ENCODE peak calls at places on chromosomes 1 and 21, in ten cellular contexts. Q is MM.1S; E is fibroblast of the aortic adventitia; R is small intestine; M is GM23248; T is SJSA1; W is CD8-positive, alpha-beta T cell; G is right cardiac atrium; J is astrocyte; I is skeletal muscle cell. Z is an unnamed sample.

GRCh38 chr1:68207129-68207689 is 25.1 kb downstream of the WLS start:
- DNase-seq in W (no peak), E (peak; percentile 75), J (peak; percentile 73), M (peak; percentile 68), R (no peak), Q (no peak), I (peak; percentile 38), T (no peak), G (no peak), Z (no peak)

GRCh38 chr1:159953866-159954515 is at the start of gene SLAMF9:
- DNase-seq in E (peak; percentile 43), W (no peak), M (peak; percentile 83), G (no peak), R (no peak), J (peak; percentile 47), Q (no peak), T (no peak), I (peak; percentile 16), Z (no peak)

GRCh38 chr1:110212165-110213142 is 2.3 kb downstream of the KCNC4 start:
- DNase-seq in E (peak; percentile 29), T (no peak), J (no peak), Q (no peak), M (peak; percentile 41), W (no peak), I (no peak), R (no peak), G (no peak), Z (no peak)

GRCh38 chr1:6059866-6060265 is 14.2 kb downstream of the KCNAB2 start:
- DNase-seq in T (no peak), Q (no peak), I (no peak), R (no peak), G (no peak), M (peak; percentile 32), W (no peak), J (no peak), E (no peak), Z (no peak)

GRCh38 chr1:21368514-21369289 is 71.2 kb upstream of the NBPF3 start:
- DNase-seq in J (peak; percentile 53), Q (peak; percentile 50), T (peak; percentile 82), I (peak; percentile 43), M (peak; percentile 90), E (peak; percentile 90), W (peak; percentile 43), R (peak; percentile 78), G (peak; percentile 91), Z (peak; percentile 72)

GRCh38 chr1:14320518-14320917 is 278.0 kb upstream of the KAZN start:
- DNase-seq in Q (peak; percentile 71), E (peak; percentile 88), W (no peak), J (peak; percentile 99), R (no peak), T (no peak), M (peak; percentile 79), G (no peak), I (peak; percentile 31), Z (peak; percentile 24)

GRCh38 chr1:1433804-1434130 is 1.7 kb upstream of the VWA1 start:
- DNase-seq in G (peak; percentile 80), R (no peak), Q (no peak), W (no peak), M (peak; percentile 57), I (no peak), T (no peak), J (peak; percentile 60), E (peak; percentile 28), Z (no peak)

GRCh38 chr1:41333146-41333784 is 28.0 kb upstream of the FOXO6 start:
- DNase-seq in I (no peak), J (peak; percentile 91), Q (no peak), M (peak; percentile 61), R (no peak), W (no peak), E (peak; percentile 53), G (no peak), T (peak; percentile 43), Z (peak; percentile 65)

GRCh38 chr1:3902111-3902511 is 2.0 kb upstream of the C1orf174 start:
- DNase-seq in E (no peak), J (no peak), R (no peak), W (no peak), I (no peak), Q (no peak), G (no peak), T (no peak), M (no peak), Z (no peak)

GRCh38 chr1:93608188-93609109 is 73.2 kb downstream of the BCAR3 start:
- DNase-seq in E (peak; percentile 78), I (no peak), G (peak; percentile 66), Q (no peak), T (no peak), W (no peak), J (peak; percentile 70), R (no peak), M (no peak), Z (no peak)

GRCh38 chr1:43445618-43446387 is 7.9 kb downstream of the HYI start:
- DNase-seq in T (no peak), J (no peak), M (no peak), Q (no peak), E (no peak), W (no peak), R (no peak), I (no peak), G (no peak), Z (no peak)

GRCh38 chr1:109815809-109816791 is 52.4 kb upstream of the EPS8L3 start:
- DNase-seq in G (no peak), M (peak; percentile 43), E (peak; percentile 75), R (no peak), I (no peak), T (peak; percentile 31), J (no peak), W (no peak), Q (peak; percentile 82), Z (peak; percentile 5)

GRCh38 chr21:34023691-34024381 is 49.5 kb upstream of the MRPS6 start:
- DNase-seq in G (no peak), Q (no peak), I (no peak), T (no peak), J (no peak), E (no peak), W (no peak), M (no peak), R (no peak), Z (no peak)

GRCh38 chr21:17414766-17415165 is 98.1 kb upstream of the CXADR start:
- DNase-seq in R (no peak), E (no peak), W (no peak), G (no peak), J (no peak), M (no peak), I (no peak), T (no peak), Q (no peak), Z (no peak)

DNA sequence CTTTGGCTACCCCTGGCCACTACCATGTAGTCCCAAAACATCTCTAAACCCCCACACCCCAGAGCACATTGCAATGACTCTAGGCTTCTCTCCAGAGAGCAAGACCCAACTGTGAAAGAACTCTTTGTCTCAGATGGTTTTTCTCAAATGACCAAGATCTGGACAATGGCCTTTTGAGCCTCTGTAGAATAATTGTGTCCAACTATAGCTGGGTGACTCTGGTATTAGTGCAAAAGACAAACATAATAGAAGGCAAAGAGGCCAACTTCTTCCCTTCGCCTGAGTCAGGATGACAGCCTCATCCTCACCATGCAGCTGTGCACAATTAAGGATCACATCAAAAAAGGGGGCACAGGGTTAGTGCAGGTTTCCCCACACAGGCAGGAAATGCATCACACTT is 139.6 kb downstream of the BRINP2 start:
- DNase-seq in Q (no peak), W (no peak), R (no peak), J (no peak), T (no peak), M (peak; percentile 71), G (no peak), I (peak; percentile 66), E (peak; percentile 20), Z (no peak)
- H3K4me3 ChIP-seq in Q (no peak overlapping the region), W (no peak overlapping the region), R (no peak overlapping the region), J (no peak overlapping the region), T (no peak overlapping the region), M (no peak overlapping the region), G (no peak overlapping the region), I (no peak overlapping the region), E (no peak overlapping the region), Z (no peak overlapping the region)

GRCh38 chr1:198932351-198932991 is 293.6 kb downstream of the PTPRC start:
- DNase-seq in I (no peak), E (no peak), M (no peak), Q (no peak), J (peak; percentile 35), W (no peak), T (no peak), R (no peak), G (no peak), Z (no peak)
- H3K4me3 ChIP-seq in I (peak overlapping the region; percentile 23), E (peak overlapping the region; percentile 49), M (no peak overlapping the region), Q (no peak overlapping the region), J (peak overlapping the region; percentile 61), W (peak overlapping the region; percentile 7), T (no peak overlapping the region), R (no peak overlapping the region), G (no peak overlapping the region), Z (no peak overlapping the region)

GRCh38 chr1:234324668-234325225 is 48.5 kb upstream of the COA6 start:
- DNase-seq in Q (no peak), I (no peak), J (no peak), T (no peak), M (no peak), G (no peak), W (no peak), E (no peak), R (no peak), Z (no peak)

GRCh38 chr1:234322979-234323378 is 50.3 kb upstream of the COA6 start:
- DNase-seq in E (peak; percentile 13), W (peak; percentile 27), Q (peak; percentile 54), G (peak; percentile 73), R (peak; percentile 15), M (peak; percentile 30), I (no peak), J (no peak), T (no peak), Z (peak; percentile 87)

GRCh38 chr1:234326493-234327366 is 46.5 kb upstream of the COA6 start:
- DNase-seq in R (peak; percentile 65), Q (peak; percentile 79), I (no peak), E (peak; percentile 53), W (peak; percentile 61), J (no peak), T (peak; percentile 63), G (peak; percentile 67), M (peak; percentile 76), Z (peak; percentile 76)

GRCh38 chr1:234327577-234328164 is 45.6 kb upstream of the COA6 start:
- DNase-seq in J (no peak), E (no peak), G (no peak), T (no peak), M (no peak), R (no peak), I (no peak), Q (no peak), W (no peak), Z (no peak)

GRCh38 chr1:234325878-234326492 is 47.3 kb upstream of the COA6 start:
- DNase-seq in W (no peak), T (no peak), R (no peak), Q (peak; percentile 38), I (no peak), E (no peak), M (no peak), J (no peak), G (no peak), Z (no peak)
- H3K4me3 ChIP-seq in W (peak overlapping the region; percentile 64), T (peak overlapping the region; percentile 40), R (no peak overlapping the region), Q (peak overlapping the region; percentile 66), I (peak overlapping the region; percentile 40), E (no peak overlapping the region), M (peak overlapping the region; percentile 56), J (peak overlapping the region; percentile 40), G (no peak overlapping the region), Z (no peak overlapping the region)

DNA sequence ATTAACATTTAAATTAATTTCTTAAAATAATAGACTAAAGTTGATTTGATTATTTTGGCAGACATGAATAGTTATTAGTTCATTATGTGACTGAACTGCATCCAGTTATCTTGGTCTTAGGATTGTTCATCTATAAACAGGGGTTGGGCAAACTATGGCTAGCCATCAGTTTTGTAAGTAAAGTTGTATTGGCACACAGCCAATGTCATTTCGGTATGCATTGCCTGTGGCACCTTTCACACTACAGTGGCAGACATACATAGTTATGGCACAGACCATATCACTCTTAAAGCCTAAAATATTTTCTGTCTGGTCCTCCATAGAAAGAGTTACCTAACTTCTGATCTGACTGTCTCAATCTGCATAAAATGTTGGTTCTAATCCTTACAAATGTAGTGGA is 27.2 kb downstream of the ADGRL2 start:
- DNase-seq in J (no peak), Q (no peak), R (no peak), T (no peak), M (no peak), G (no peak), W (no peak), E (no peak), I (no peak), Z (no peak)
- H3K4me3 ChIP-seq in J (no peak overlapping the region), Q (no peak overlapping the region), R (no peak overlapping the region), T (no peak overlapping the region), M (no peak overlapping the region), G (no peak overlapping the region), W (no peak overlapping the region), E (no peak overlapping the region), I (no peak overlapping the region), Z (no peak overlapping the region)

Z was measured in K562.